ENCODE peak calls at places on chromosomes 7 and 10, in nine cellular contexts. One of them, this sample, is unnamed.

GRCh38 chr10:96685297-96685696 is 35.0 kb downstream of the PIK3AP1 start:
- DNase-seq in prostate gland: no peak
- DNase-seq in GM23338: no peak
- DNase-seq in stomach: no peak
- DNase-seq in transverse colon: no peak
- DNase-seq in GM12892: no peak
- DNase-seq in sigmoid colon: no peak
- DNase-seq in breast epithelium: peak; percentile 53
- DNase-seq in HepG2: no peak
- DNase-seq in this sample: no peak

GRCh38 chr10:72328045-72328828 is 26.5 kb downstream of the DNAJB12 start:
- DNase-seq in prostate gland: peak; percentile 71
- DNase-seq in GM23338: peak; percentile 88
- DNase-seq in stomach: peak; percentile 85
- DNase-seq in transverse colon: peak; percentile 72
- DNase-seq in GM12892: no peak
- DNase-seq in sigmoid colon: peak; percentile 89
- DNase-seq in breast epithelium: no peak
- DNase-seq in HepG2: peak; percentile 71
- DNase-seq in this sample: no peak

GRCh38 chr7:94969434-94970084 is 62.2 kb downstream of the PPP1R9A start:
- DNase-seq in prostate gland: no peak
- DNase-seq in GM23338: peak; percentile 47
- DNase-seq in stomach: no peak
- DNase-seq in transverse colon: no peak
- DNase-seq in GM12892: no peak
- DNase-seq in sigmoid colon: no peak
- DNase-seq in breast epithelium: no peak
- DNase-seq in HepG2: peak; percentile 77
- DNase-seq in this sample: no peak

GRCh38 chr10:109992485-109992884 is 15.3 kb upstream of the ADD3 start:
- DNase-seq in prostate gland: no peak
- DNase-seq in GM23338: no peak
- DNase-seq in stomach: no peak
- DNase-seq in transverse colon: no peak
- DNase-seq in GM12892: no peak
- DNase-seq in sigmoid colon: no peak
- DNase-seq in breast epithelium: no peak
- DNase-seq in HepG2: no peak
- DNase-seq in this sample: no peak

GRCh38 chr7:24783731-24784130 is 26.5 kb upstream of the GSDME start:
- DNase-seq in prostate gland: no peak
- DNase-seq in GM23338: no peak
- DNase-seq in stomach: no peak
- DNase-seq in transverse colon: no peak
- DNase-seq in GM12892: no peak
- DNase-seq in sigmoid colon: no peak
- DNase-seq in breast epithelium: no peak
- DNase-seq in HepG2: no peak
- DNase-seq in this sample: no peak

GRCh38 chr7:149742075-149742701 is 31.2 kb downstream of the ZNF467 start:
- DNase-seq in prostate gland: peak; percentile 46
- DNase-seq in GM23338: peak; percentile 94
- DNase-seq in stomach: peak; percentile 74
- DNase-seq in transverse colon: peak; percentile 70
- DNase-seq in GM12892: peak; percentile 71
- DNase-seq in sigmoid colon: peak; percentile 81
- DNase-seq in breast epithelium: peak; percentile 37
- DNase-seq in HepG2: peak; percentile 41
- DNase-seq in this sample: peak; percentile 66

GRCh38 chr7:50364645-50365044 is 60.1 kb downstream of the IKZF1 start:
- DNase-seq in prostate gland: no peak
- DNase-seq in GM23338: no peak
- DNase-seq in stomach: no peak
- DNase-seq in transverse colon: no peak
- DNase-seq in GM12892: no peak
- DNase-seq in sigmoid colon: no peak
- DNase-seq in breast epithelium: no peak
- DNase-seq in HepG2: no peak
- DNase-seq in this sample: no peak

GRCh38 chr10:86288695-86289576 is 77.7 kb downstream of the GRID1 start:
- DNase-seq in prostate gland: no peak
- DNase-seq in GM23338: no peak
- DNase-seq in stomach: peak; percentile 14
- DNase-seq in transverse colon: no peak
- DNase-seq in GM12892: no peak
- DNase-seq in sigmoid colon: peak; percentile 28
- DNase-seq in breast epithelium: no peak
- DNase-seq in HepG2: no peak
- DNase-seq in this sample: no peak

GRCh38 chr10:105742184-105742583 is 1101.1 kb downstream of the SORCS3 start:
- DNase-seq in prostate gland: no peak
- DNase-seq in GM23338: no peak
- DNase-seq in stomach: peak; percentile 28
- DNase-seq in transverse colon: peak; percentile 14
- DNase-seq in GM12892: no peak
- DNase-seq in sigmoid colon: no peak
- DNase-seq in breast epithelium: no peak
- DNase-seq in HepG2: no peak
- DNase-seq in this sample: no peak

GRCh38 chr7:82699773-82700186 is 256.2 kb upstream of the CACNA2D1 start:
- DNase-seq in prostate gland: peak; percentile 35
- DNase-seq in GM23338: peak; percentile 26
- DNase-seq in stomach: peak; percentile 28
- DNase-seq in transverse colon: peak; percentile 55
- DNase-seq in GM12892: no peak
- DNase-seq in sigmoid colon: no peak
- DNase-seq in breast epithelium: peak; percentile 17
- DNase-seq in HepG2: no peak
- DNase-seq in this sample: no peak

GRCh38 chr10:72107325-72108003 is 19.1 kb upstream of the SPOCK2 start:
- DNase-seq in prostate gland: no peak
- DNase-seq in GM23338: no peak
- DNase-seq in stomach: no peak
- DNase-seq in transverse colon: no peak
- DNase-seq in GM12892: no peak
- DNase-seq in sigmoid colon: no peak
- DNase-seq in breast epithelium: no peak
- DNase-seq in HepG2: no peak
- DNase-seq in this sample: no peak

GRCh38 chr7:121079425-121080169 is 91.1 kb downstream of the CPED1 start:
- DNase-seq in prostate gland: no peak
- DNase-seq in GM23338: no peak
- DNase-seq in stomach: no peak
- DNase-seq in transverse colon: no peak
- DNase-seq in GM12892: no peak
- DNase-seq in sigmoid colon: no peak
- DNase-seq in breast epithelium: no peak
- DNase-seq in HepG2: peak; percentile 32
- DNase-seq in this sample: no peak

GRCh38 chr7:23058412-23059096 is 44.6 kb upstream of the HYCC1 start:
- DNase-seq in prostate gland: no peak
- DNase-seq in GM23338: no peak
- DNase-seq in stomach: no peak
- DNase-seq in transverse colon: no peak
- DNase-seq in GM12892: no peak
- DNase-seq in sigmoid colon: no peak
- DNase-seq in breast epithelium: no peak
- DNase-seq in HepG2: no peak
- DNase-seq in this sample: no peak
- TF ChIP-seq POLR2AphosphoS5 in prostate gland: no peak
- TF ChIP-seq POLR2AphosphoS5 in GM23338: no peak
- TF ChIP-seq POLR2AphosphoS5 in stomach: no peak
- TF ChIP-seq POLR2AphosphoS5 in transverse colon: no peak
- TF ChIP-seq POLR2AphosphoS5 in GM12892: no peak
- TF ChIP-seq POLR2AphosphoS5 in sigmoid colon: no peak
- TF ChIP-seq POLR2AphosphoS5 in breast epithelium: no peak
- TF ChIP-seq POLR2AphosphoS5 in HepG2: no peak
- TF ChIP-seq POLR2AphosphoS5 in this sample: no peak

GRCh38 chr10:129825221-129825620 is 138.9 kb downstream of the EBF3 start:
- DNase-seq in prostate gland: no peak
- DNase-seq in GM23338: no peak
- DNase-seq in stomach: no peak
- DNase-seq in transverse colon: no peak
- DNase-seq in GM12892: no peak
- DNase-seq in sigmoid colon: no peak
- DNase-seq in breast epithelium: no peak
- DNase-seq in HepG2: no peak
- DNase-seq in this sample: no peak

GRCh38 chr10:129820451-129820850 is 143.6 kb downstream of the EBF3 start:
- DNase-seq in prostate gland: no peak
- DNase-seq in GM23338: no peak
- DNase-seq in stomach: no peak
- DNase-seq in transverse colon: no peak
- DNase-seq in GM12892: no peak
- DNase-seq in sigmoid colon: no peak
- DNase-seq in breast epithelium: no peak
- DNase-seq in HepG2: no peak
- DNase-seq in this sample: no peak

GRCh38 chr10:129831150-129831549 is 132.9 kb downstream of the EBF3 start:
- DNase-seq in prostate gland: no peak
- DNase-seq in GM23338: no peak
- DNase-seq in stomach: no peak
- DNase-seq in transverse colon: no peak
- DNase-seq in GM12892: no peak
- DNase-seq in sigmoid colon: no peak
- DNase-seq in breast epithelium: peak; percentile 12
- DNase-seq in HepG2: no peak
- DNase-seq in this sample: no peak

DNA sequence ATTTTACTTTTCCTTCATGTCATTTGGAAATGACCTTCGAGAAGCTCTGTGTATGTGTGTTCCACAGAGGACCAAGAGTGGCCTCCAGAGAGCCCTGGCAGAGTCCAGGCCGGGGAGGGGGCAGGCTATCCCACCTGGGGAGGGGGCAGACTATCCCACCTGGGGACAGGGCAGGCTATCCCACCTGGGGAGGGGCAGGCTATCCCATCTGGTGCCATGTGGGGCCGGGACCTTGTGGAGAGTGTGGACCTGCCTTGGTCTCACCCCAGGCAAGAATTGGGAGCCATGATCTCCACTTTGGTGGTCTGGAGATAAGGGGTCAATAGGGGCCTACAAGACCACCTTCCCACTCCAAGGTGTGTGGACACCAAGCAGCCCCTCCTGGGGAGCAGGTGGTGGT is 138.3 kb downstream of the EBF3 start:
- DNase-seq in prostate gland: no peak
- DNase-seq in GM23338: no peak
- DNase-seq in stomach: no peak
- DNase-seq in transverse colon: no peak
- DNase-seq in GM12892: no peak
- DNase-seq in sigmoid colon: no peak
- DNase-seq in breast epithelium: peak; percentile 11
- DNase-seq in HepG2: no peak
- DNase-seq in this sample: no peak
- TF ChIP-seq POLR2AphosphoS5 in prostate gland: no peak
- TF ChIP-seq POLR2AphosphoS5 in GM23338: no peak
- TF ChIP-seq POLR2AphosphoS5 in stomach: no peak
- TF ChIP-seq POLR2AphosphoS5 in transverse colon: no peak
- TF ChIP-seq POLR2AphosphoS5 in GM12892: no peak
- TF ChIP-seq POLR2AphosphoS5 in sigmoid colon: no peak
- TF ChIP-seq POLR2AphosphoS5 in breast epithelium: no peak
- TF ChIP-seq POLR2AphosphoS5 in HepG2: no peak
- TF ChIP-seq POLR2AphosphoS5 in this sample: no peak

GRCh38 chr10:79101560-79101971 is 32.8 kb downstream of the ZMIZ1 start:
- DNase-seq in prostate gland: no peak
- DNase-seq in GM23338: no peak
- DNase-seq in stomach: no peak
- DNase-seq in transverse colon: no peak
- DNase-seq in GM12892: no peak
- DNase-seq in sigmoid colon: no peak
- DNase-seq in breast epithelium: no peak
- DNase-seq in HepG2: no peak
- DNase-seq in this sample: no peak

GRCh38 chr10:79103585-79103984 is 34.8 kb downstream of the ZMIZ1 start:
- DNase-seq in prostate gland: no peak
- DNase-seq in GM23338: no peak
- DNase-seq in stomach: no peak
- DNase-seq in transverse colon: no peak
- DNase-seq in GM12892: no peak
- DNase-seq in sigmoid colon: no peak
- DNase-seq in breast epithelium: no peak
- DNase-seq in HepG2: no peak
- DNase-seq in this sample: no peak

GRCh38 chr10:79103078-79103477 is 34.3 kb downstream of the ZMIZ1 start:
- DNase-seq in prostate gland: no peak
- DNase-seq in GM23338: no peak
- DNase-seq in stomach: no peak
- DNase-seq in transverse colon: no peak
- DNase-seq in GM12892: no peak
- DNase-seq in sigmoid colon: no peak
- DNase-seq in breast epithelium: no peak
- DNase-seq in HepG2: no peak
- DNase-seq in this sample: no peak

GRCh38 chr10:79100761-79101160 is 32.0 kb downstream of the ZMIZ1 start:
- DNase-seq in prostate gland: no peak
- DNase-seq in GM23338: no peak
- DNase-seq in stomach: no peak
- DNase-seq in transverse colon: no peak
- DNase-seq in GM12892: no peak
- DNase-seq in sigmoid colon: no peak
- DNase-seq in breast epithelium: no peak
- DNase-seq in HepG2: no peak
- DNase-seq in this sample: no peak

GRCh38 chr10:79102056-79102874 is 33.5 kb downstream of the ZMIZ1 start:
- DNase-seq in prostate gland: peak; percentile 37
- DNase-seq in GM23338: peak; percentile 41
- DNase-seq in stomach: peak; percentile 65
- DNase-seq in transverse colon: peak; percentile 64
- DNase-seq in GM12892: no peak
- DNase-seq in sigmoid colon: peak; percentile 93
- DNase-seq in breast epithelium: peak; percentile 57
- DNase-seq in HepG2: no peak
- DNase-seq in this sample: no peak
- TF ChIP-seq POLR2AphosphoS5 in prostate gland: peak; percentile 35
- TF ChIP-seq POLR2AphosphoS5 in GM23338: no peak
- TF ChIP-seq POLR2AphosphoS5 in stomach: no peak
- TF ChIP-seq POLR2AphosphoS5 in transverse colon: no peak
- TF ChIP-seq POLR2AphosphoS5 in GM12892: no peak
- TF ChIP-seq POLR2AphosphoS5 in sigmoid colon: no peak
- TF ChIP-seq POLR2AphosphoS5 in breast epithelium: no peak
- TF ChIP-seq POLR2AphosphoS5 in HepG2: no peak
- TF ChIP-seq POLR2AphosphoS5 in this sample: no peak

GRCh38 chr7:106405697-106406141 is 120.9 kb upstream of the NAMPT start:
- DNase-seq in prostate gland: no peak
- DNase-seq in GM23338: no peak
- DNase-seq in stomach: no peak
- DNase-seq in transverse colon: no peak
- DNase-seq in GM12892: no peak
- DNase-seq in sigmoid colon: no peak
- DNase-seq in breast epithelium: no peak
- DNase-seq in HepG2: no peak
- DNase-seq in this sample: no peak

GRCh38 chr7:106400990-106401389 is 116.2 kb upstream of the NAMPT start:
- DNase-seq in prostate gland: no peak
- DNase-seq in GM23338: peak; percentile 43
- DNase-seq in stomach: no peak
- DNase-seq in transverse colon: no peak
- DNase-seq in GM12892: no peak
- DNase-seq in sigmoid colon: no peak
- DNase-seq in breast epithelium: no peak
- DNase-seq in HepG2: no peak
- DNase-seq in this sample: no peak

GRCh38 chr7:106397994-106398393 is 113.2 kb upstream of the NAMPT start:
- DNase-seq in prostate gland: no peak
- DNase-seq in GM23338: no peak
- DNase-seq in stomach: no peak
- DNase-seq in transverse colon: no peak
- DNase-seq in GM12892: no peak
- DNase-seq in sigmoid colon: no peak
- DNase-seq in breast epithelium: no peak
- DNase-seq in HepG2: no peak
- DNase-seq in this sample: no peak

GRCh38 chr7:106402898-106403297 is 118.1 kb upstream of the NAMPT start:
- DNase-seq in prostate gland: no peak
- DNase-seq in GM23338: no peak
- DNase-seq in stomach: no peak
- DNase-seq in transverse colon: no peak
- DNase-seq in GM12892: no peak
- DNase-seq in sigmoid colon: no peak
- DNase-seq in breast epithelium: no peak
- DNase-seq in HepG2: no peak
- DNase-seq in this sample: no peak
- TF ChIP-seq POLR2AphosphoS5 in prostate gland: no peak
- TF ChIP-seq POLR2AphosphoS5 in GM23338: no peak
- TF ChIP-seq POLR2AphosphoS5 in stomach: no peak
- TF ChIP-seq POLR2AphosphoS5 in transverse colon: no peak
- TF ChIP-seq POLR2AphosphoS5 in GM12892: no peak
- TF ChIP-seq POLR2AphosphoS5 in sigmoid colon: no peak
- TF ChIP-seq POLR2AphosphoS5 in breast epithelium: no peak
- TF ChIP-seq POLR2AphosphoS5 in HepG2: no peak
- TF ChIP-seq POLR2AphosphoS5 in this sample: no peak

This sample was measured in GM12891.